ENCODE peak calls at places on chromosomes 2 and 18, in five cellular contexts. D is mammary epithelial cell; C is CD4-positive, alpha-beta T cell; M is AG04450; L is CD8-positive, alpha-beta T cell. B is an unnamed sample.

GRCh38 chr2:70029814-70030409 is 57.4 kb upstream of the PCBP1 start:
- DNase-seq in D (no peak), C (no peak), M (peak; percentile 36), L (no peak), B (no peak)

GRCh38 chr2:75403991-75404428 is 156.7 kb downstream of the EVA1A start:
- DNase-seq in D (peak; percentile 35), C (no peak), M (peak; percentile 13), L (no peak), B (no peak)

GRCh38 chr18:50356036-50356945 is 18.6 kb upstream of the SKA1 start:
- DNase-seq in D (peak; percentile 55), C (no peak), M (no peak), L (no peak), B (no peak)

GRCh38 chr2:67772216-67773180 is 290.3 kb downstream of the C1D start:
- DNase-seq in D (no peak), C (no peak), M (no peak), L (no peak), B (no peak)

GRCh38 chr2:120679526-120679925 is 56.1 kb upstream of the GLI2 start:
- DNase-seq in D (no peak), C (no peak), M (no peak), L (no peak), B (no peak)

GRCh38 chr2:72144746-72145657 is 2.7 kb downstream of the CYP26B1 start:
- DNase-seq in D (peak; percentile 54), C (no peak), M (no peak), L (no peak), B (no peak)

GRCh38 chr2:41992056-41992699 is 55.6 kb upstream of the PKDCC start:
- DNase-seq in D (no peak), C (no peak), M (no peak), L (no peak), B (no peak)

GRCh38 chr2:44569397-44569970 is 207.7 kb downstream of the CAMKMT start:
- DNase-seq in D (no peak), C (no peak), M (no peak), L (no peak), B (no peak)

GRCh38 chr2:148968776-148969175 is 69.7 kb upstream of the LYPD6B start:
- DNase-seq in D (no peak), C (no peak), M (no peak), L (no peak), B (no peak)

GRCh38 chr18:22739243-22739642 is 193.9 kb upstream of the RBBP8 start:
- DNase-seq in D (no peak), C (no peak), M (no peak), L (no peak), B (no peak)

GRCh38 chr2:67600472-67600871 is 203.3 kb downstream of the ETAA1 start:
- DNase-seq in D (no peak), C (no peak), M (no peak), L (no peak), B (no peak)

GRCh38 chr2:44777542-44777941 is 164.0 kb upstream of the SIX3 start:
- DNase-seq in D (no peak), C (no peak), M (no peak), L (no peak), B (no peak)

GRCh38 chr2:175039031-175039430 is 33.9 kb upstream of the CHN1 start:
- DNase-seq in D (no peak), C (no peak), M (no peak), L (no peak), B (no peak)

GRCh38 chr2:216497808-216498366 is 757 bp upstream of the RPL37A start:
- DNase-seq in D (no peak), C (no peak), M (no peak), L (no peak), B (no peak)
- TF ChIP-seq CTCF in D (no peak), C (no peak), M (no peak), L (no peak), B (no peak)

GRCh38 chr2:48430528-48430927 is 99.4 kb upstream of the STON1 start:
- DNase-seq in D (no peak), C (no peak), M (no peak), L (no peak), B (no peak)
- TF ChIP-seq CTCF in D (no peak), C (no peak), M (no peak), L (no peak), B (no peak)

GRCh38 chr2:37191747-37192146 is 3.3 kb upstream of the SULT6B1 start:
- DNase-seq in D (no peak), C (no peak), M (no peak), L (no peak), B (no peak)

GRCh38 chr2:37198681-37199065 is 2.4 kb downstream of the CEBPZOS start:
- DNase-seq in D (no peak), C (no peak), M (no peak), L (no peak), B (no peak)

GRCh38 chr2:37192551-37192950 is 3.7 kb upstream of the CEBPZOS start:
- DNase-seq in D (no peak), C (no peak), M (no peak), L (no peak), B (no peak)

GRCh38 chr2:37201208-37201607 is 4.9 kb downstream of the CEBPZOS start:
- DNase-seq in D (no peak), C (no peak), M (no peak), L (no peak), B (no peak)

DNA sequence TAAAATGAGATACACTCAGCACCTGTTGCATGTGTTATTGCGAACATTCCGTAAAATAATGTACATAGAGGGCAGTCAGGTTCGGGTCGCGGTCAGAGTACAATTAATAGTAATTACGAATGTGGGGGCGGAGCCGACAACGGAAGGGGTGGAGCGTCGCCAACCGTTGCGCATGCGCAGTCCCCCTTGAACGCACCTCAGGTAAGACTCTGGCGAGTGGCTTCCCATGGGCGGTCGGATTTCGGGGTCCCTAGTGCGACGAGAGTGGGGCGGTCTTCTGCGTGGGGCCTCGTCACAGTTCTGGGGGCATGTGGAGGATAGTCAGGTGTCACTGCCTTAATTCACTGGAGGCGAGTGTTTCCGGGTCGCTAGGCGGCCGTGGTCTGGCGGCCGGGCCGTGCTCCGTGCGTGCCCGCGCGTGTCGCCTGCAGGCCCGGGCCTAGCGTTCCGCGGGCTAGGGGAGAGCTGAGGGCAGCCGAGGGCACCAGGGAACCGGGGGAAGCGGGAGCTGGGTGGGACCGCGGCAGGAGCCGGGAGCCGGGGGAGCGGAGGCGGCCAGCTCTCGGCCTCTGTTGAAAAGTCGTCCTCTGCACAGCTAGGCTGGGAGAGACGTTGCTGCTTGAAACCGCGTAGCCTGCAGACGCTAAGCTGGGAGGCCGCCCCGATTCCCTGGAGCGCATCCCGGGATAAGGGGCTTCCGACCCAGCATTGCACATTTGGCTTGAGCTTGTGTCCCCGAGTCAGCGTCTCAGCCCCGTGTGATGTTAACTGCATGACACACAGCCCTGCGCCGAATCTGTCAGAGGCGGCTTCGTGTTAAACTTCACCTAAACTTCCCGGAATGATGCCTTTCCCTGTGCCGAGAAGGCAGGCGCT is at the start of gene CEBPZOS:
- DNase-seq in D (peak; percentile 73), C (peak; percentile 87), M (no peak), L (peak; percentile 81), B (no peak)
- TF ChIP-seq CTCF in D (no peak), C (no peak), M (no peak), L (no peak), B (no peak)

DNA sequence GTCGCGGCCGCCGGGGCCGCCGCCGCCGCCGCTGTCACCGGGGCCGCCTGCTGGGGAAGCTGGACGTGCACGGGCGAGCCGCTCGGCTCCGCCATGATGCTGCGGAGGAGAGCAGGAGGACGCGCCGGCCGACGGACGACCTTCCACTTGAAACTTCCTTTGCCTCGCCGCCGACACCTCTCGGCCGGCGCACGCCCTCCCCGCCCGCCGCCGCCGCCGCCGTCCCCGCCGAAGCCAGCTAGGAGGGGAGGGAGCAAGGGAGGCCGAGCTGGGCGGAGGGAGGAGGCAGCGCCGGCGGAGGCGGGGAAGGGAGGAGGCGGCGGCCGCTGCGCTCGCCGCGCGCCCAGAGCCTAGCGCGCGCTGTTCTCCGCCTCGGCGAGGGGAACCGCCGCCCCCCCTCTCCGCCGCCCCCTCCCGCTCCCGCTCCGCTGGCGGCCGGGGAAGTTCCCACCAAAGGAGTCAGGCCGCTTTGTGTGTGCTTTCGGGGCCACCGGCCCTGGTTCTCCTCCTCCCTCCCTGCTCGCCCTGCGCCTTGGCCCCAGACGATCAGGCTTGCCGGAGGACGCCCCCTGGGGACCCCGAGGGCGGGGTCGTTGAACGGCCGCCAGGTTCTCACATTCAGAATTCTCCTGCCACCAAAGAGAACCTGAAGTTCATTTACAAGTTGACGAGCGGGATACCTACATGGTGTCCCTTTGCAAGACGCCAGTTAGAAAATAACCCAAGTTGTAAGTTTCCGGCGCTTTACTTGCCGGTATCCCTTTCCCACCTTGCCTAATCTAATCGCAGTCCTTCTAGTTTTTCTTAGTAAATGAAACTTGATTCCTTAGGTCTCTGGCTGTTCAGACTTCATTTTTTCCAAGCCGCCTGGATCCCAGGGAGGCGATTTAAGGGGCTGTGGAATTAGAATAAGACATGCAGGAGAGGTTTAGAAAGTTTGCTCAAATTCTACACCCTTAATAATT is at the start of gene STK39:
- DNase-seq in D (peak; percentile 79), C (peak; percentile 66), M (no peak), L (peak; percentile 51), B (peak; percentile 69)
- TF ChIP-seq CTCF in D (no peak), C (no peak), M (no peak), L (peak; percentile 15), B (peak; percentile 40)

B was measured in progenitor cell of endocrine pancreas.